ENCODE peak calls at places on chromosomes 16 and 17, in seven cellular contexts. D is NCI-H1092, F is anterior cingulate cortex, R is Caco-2, Z is MG63, I is HFF-Myc, L is kidney epithelial cell. P is an unnamed sample.

GRCh38 chr17:38898812-38899348 is 26.5 kb upstream of the LASP1NB start:
- DNase-seq in D (no peak), F (no peak), R (no peak), Z (no peak), I (no peak), L (no peak), P (no peak)

GRCh38 chr16:47461598-47462266 is 601 bp downstream of the PHKB start:
- DNase-seq in D (no peak), F (no peak), R (peak), Z (no peak), I (no peak), L (no peak), P (peak)

GRCh38 chr16:81632392-81633146 is 146.5 kb upstream of the PLCG2 start:
- DNase-seq in D (no peak), F (no peak), R (no peak), Z (peak), I (no peak), L (peak), P (peak)

GRCh38 chr17:4719684-4720221 is 9.3 kb downstream of the ARRB2 start:
- DNase-seq in D (no peak), F (no peak), R (no peak), Z (no peak), I (no peak), L (no peak), P (peak)

GRCh38 chr16:735982-736453 is 4.8 kb downstream of the CIAO3 start:
- DNase-seq in D (no peak), F (no peak), R (no peak), Z (no peak), I (no peak), L (no peak), P (no peak)

GRCh38 chr17:2797632-2798031 is 1.4 kb downstream of the RAP1GAP2 start:
- DNase-seq in D (peak), F (no peak), R (no peak), Z (no peak), I (no peak), L (no peak), P (no peak)

GRCh38 chr16:11315499-11315898 is 29.8 kb upstream of the RMI2 start:
- DNase-seq in D (no peak), F (no peak), R (peak), Z (no peak), I (no peak), L (peak), P (peak)

GRCh38 chr17:8664426-8665105 is 34.0 kb upstream of the MYH10 start:
- DNase-seq in D (no peak), F (no peak), R (no peak), Z (no peak), I (no peak), L (no peak), P (no peak)

GRCh38 chr16:50596762-50597450 is 48.7 kb downstream of the NKD1 start:
- DNase-seq in D (no peak), F (no peak), R (no peak), Z (no peak), I (no peak), L (no peak), P (no peak)

GRCh38 chr17:2406271-2406902 is 5.5 kb upstream of the MNT start:
- DNase-seq in D (no peak), F (no peak), R (no peak), Z (no peak), I (no peak), L (no peak), P (no peak)

GRCh38 chr16:21203155-21203797 is 8.1 kb downstream of the ZP2 start:
- DNase-seq in D (no peak), F (no peak), R (no peak), Z (no peak), I (no peak), L (no peak), P (no peak)

GRCh38 chr17:63774141-63774981 is at the start of gene DDX42:
- DNase-seq in D (peak), F (no peak), R (peak), Z (peak), I (no peak), L (no peak), P (peak)

GRCh38 chr17:63439682-63440081 is 6.4 kb downstream of the CYB561 start:
- DNase-seq in D (no peak), F (no peak), R (no peak), Z (no peak), I (no peak), L (no peak), P (no peak)

GRCh38 chr17:65389956-65390355 is 171.5 kb downstream of the AXIN2 start:
- DNase-seq in D (no peak), F (no peak), R (no peak), Z (peak), I (peak), L (no peak), P (no peak)

GRCh38 chr17:13864551-13864950 is 204.8 kb upstream of the COX10 start:
- DNase-seq in D (no peak), F (no peak), R (no peak), Z (peak), I (no peak), L (no peak), P (peak)

GRCh38 chr16:14559809-14560227 is 70.2 kb downstream of the PARN start:
- DNase-seq in D (peak), F (peak), R (no peak), Z (peak), I (no peak), L (no peak), P (no peak)

GRCh38 chr17:33967608-33968349 is 287.3 kb upstream of the CCL2 start:
- DNase-seq in D (no peak), F (no peak), R (no peak), Z (no peak), I (no peak), L (no peak), P (no peak)

GRCh38 chr17:73901661-73902415 is 257.6 kb upstream of the SDK2 start:
- DNase-seq in D (no peak), F (no peak), R (no peak), Z (no peak), I (no peak), L (no peak), P (no peak)

GRCh38 chr16:86575754-86576557 is 2.4 kb upstream of the FOXL1 start:
- DNase-seq in D (no peak), F (no peak), R (peak), Z (peak), I (peak), L (peak), P (peak)

GRCh38 chr17:65855245-65855644 is 293.8 kb upstream of the AXIN2 start:
- DNase-seq in D (no peak), F (no peak), R (no peak), Z (peak), I (no peak), L (peak), P (peak)

GRCh38 chr16:69930117-69930776 is 20.9 kb upstream of the CLEC18A start:
- DNase-seq in D (peak), F (peak), R (peak), Z (peak), I (no peak), L (no peak), P (peak)

GRCh38 chr16:84033251-84034195 is 9.1 kb downstream of the SLC38A8 start:
- DNase-seq in D (no peak), F (no peak), R (no peak), Z (no peak), I (no peak), L (no peak), P (no peak)